ENCODE peak calls at places on chromosomes 7 and 10, in four cellular contexts. One of them, this sample, is unnamed.

GRCh38 chr10:42790835-42791234 is 8.2 kb downstream of the BMS1 start:
- DNase-seq in stomach: no peak
- DNase-seq in cardiac fibroblast: no peak
- DNase-seq in prostate gland: no peak
- DNase-seq in this sample: no peak

GRCh38 chr10:119216137-119216536 is 8.8 kb downstream of the GRK5 start:
- DNase-seq in stomach: no peak
- DNase-seq in cardiac fibroblast: no peak
- DNase-seq in prostate gland: no peak
- DNase-seq in this sample: no peak

GRCh38 chr7:24660541-24660940 is 87.3 kb downstream of the PALS2 start:
- DNase-seq in stomach: no peak
- DNase-seq in cardiac fibroblast: peak; percentile 81
- DNase-seq in prostate gland: no peak
- DNase-seq in this sample: peak; percentile 77

GRCh38 chr10:112122827-112123226 is 60.7 kb downstream of the GPAM start:
- DNase-seq in stomach: no peak
- DNase-seq in cardiac fibroblast: no peak
- DNase-seq in prostate gland: no peak
- DNase-seq in this sample: no peak

GRCh38 chr7:41241641-41242040 is 461.2 kb downstream of the INHBA start:
- DNase-seq in stomach: no peak
- DNase-seq in cardiac fibroblast: no peak
- DNase-seq in prostate gland: no peak
- DNase-seq in this sample: no peak

GRCh38 chr7:64775289-64775688 is 18.9 kb upstream of the ZNF138 start:
- DNase-seq in stomach: no peak
- DNase-seq in cardiac fibroblast: no peak
- DNase-seq in prostate gland: no peak
- DNase-seq in this sample: no peak

GRCh38 chr10:88271736-88272135 is 311.4 kb downstream of the RNLS start:
- DNase-seq in stomach: no peak
- DNase-seq in cardiac fibroblast: peak; percentile 45
- DNase-seq in prostate gland: no peak
- DNase-seq in this sample: peak; percentile 63

GRCh38 chr10:76436367-76436766 is 1004.9 kb downstream of the LRMDA start:
- DNase-seq in stomach: no peak
- DNase-seq in cardiac fibroblast: no peak
- DNase-seq in prostate gland: no peak
- DNase-seq in this sample: peak; percentile 25

GRCh38 chr7:157139142-157140117 is 704 bp downstream of the UBE3C start:
- DNase-seq in stomach: peak; percentile 67
- DNase-seq in cardiac fibroblast: peak; percentile 18
- DNase-seq in prostate gland: peak; percentile 31
- DNase-seq in this sample: peak; percentile 54

GRCh38 chr10:802506-802905 is 113.0 kb upstream of the DIP2C start:
- DNase-seq in stomach: no peak
- DNase-seq in cardiac fibroblast: no peak
- DNase-seq in prostate gland: no peak
- DNase-seq in this sample: no peak

GRCh38 chr10:95513941-95514392 is 47.2 kb downstream of the SORBS1 start:
- DNase-seq in stomach: peak; percentile 65
- DNase-seq in cardiac fibroblast: peak; percentile 69
- DNase-seq in prostate gland: peak; percentile 39
- DNase-seq in this sample: no peak

GRCh38 chr7:22647451-22648257 is 79.3 kb upstream of the IL6 start:
- DNase-seq in stomach: no peak
- DNase-seq in cardiac fibroblast: peak; percentile 96
- DNase-seq in prostate gland: no peak
- DNase-seq in this sample: peak; percentile 71

GRCh38 chr7:116438274-116438673 is 61.3 kb upstream of the CAV2 start:
- DNase-seq in stomach: peak; percentile 33
- DNase-seq in cardiac fibroblast: peak; percentile 39
- DNase-seq in prostate gland: no peak
- DNase-seq in this sample: peak; percentile 66

GRCh38 chr10:60203993-60204618 is 185.6 kb downstream of the ANK3 start:
- DNase-seq in stomach: no peak
- DNase-seq in cardiac fibroblast: peak; percentile 73
- DNase-seq in prostate gland: no peak
- DNase-seq in this sample: peak; percentile 42

GRCh38 chr10:78578929-78579328 is 489.8 kb upstream of the ZMIZ1 start:
- DNase-seq in stomach: no peak
- DNase-seq in cardiac fibroblast: no peak
- DNase-seq in prostate gland: no peak
- DNase-seq in this sample: no peak

GRCh38 chr7:92293887-92294616 is 48.3 kb downstream of the ANKIB1 start:
- DNase-seq in stomach: no peak
- DNase-seq in cardiac fibroblast: peak; percentile 16
- DNase-seq in prostate gland: no peak
- DNase-seq in this sample: peak; percentile 68

GRCh38 chr10:120221873-120222485 is 235.0 kb upstream of the PLPP4 start:
- DNase-seq in stomach: peak; percentile 35
- DNase-seq in cardiac fibroblast: peak; percentile 28
- DNase-seq in prostate gland: peak; percentile 50
- DNase-seq in this sample: peak; percentile 14

GRCh38 chr10:122154733-122155366 is 116.2 kb upstream of the BTBD16 start:
- DNase-seq in stomach: no peak
- DNase-seq in cardiac fibroblast: peak; percentile 71
- DNase-seq in prostate gland: peak; percentile 88
- DNase-seq in this sample: peak; percentile 63

GRCh38 chr7:148882192-148882591 is 1.9 kb downstream of the EZH2 start:
- DNase-seq in stomach: no peak
- DNase-seq in cardiac fibroblast: no peak
- DNase-seq in prostate gland: no peak
- DNase-seq in this sample: no peak

GRCh38 chr10:84140036-84140379 is 699 bp downstream of the GHITM start:
- DNase-seq in stomach: no peak
- DNase-seq in cardiac fibroblast: peak; percentile 27
- DNase-seq in prostate gland: no peak
- DNase-seq in this sample: peak; percentile 60

GRCh38 chr7:106112972-106113421 is 885 bp upstream of the SYPL1 start:
- DNase-seq in stomach: no peak
- DNase-seq in cardiac fibroblast: no peak
- DNase-seq in prostate gland: no peak
- DNase-seq in this sample: no peak

GRCh38 chr10:110279062-110279986 is 25.4 kb downstream of the SMNDC1 start:
- DNase-seq in stomach: peak; percentile 60
- DNase-seq in cardiac fibroblast: peak; percentile 84
- DNase-seq in prostate gland: peak; percentile 62
- DNase-seq in this sample: peak; percentile 75

GRCh38 chr10:58341947-58342346 is 7.1 kb downstream of the UBE2D1 start:
- DNase-seq in stomach: no peak
- DNase-seq in cardiac fibroblast: no peak
- DNase-seq in prostate gland: no peak
- DNase-seq in this sample: no peak

GRCh38 chr7:10648289-10648688 is 325.4 kb upstream of the PHF14 start:
- DNase-seq in stomach: no peak
- DNase-seq in cardiac fibroblast: no peak
- DNase-seq in prostate gland: no peak
- DNase-seq in this sample: no peak

GRCh38 chr7:93992423-93993110 is 11.6 kb downstream of the BET1 start:
- DNase-seq in stomach: no peak
- DNase-seq in cardiac fibroblast: no peak
- DNase-seq in prostate gland: no peak
- DNase-seq in this sample: no peak

GRCh38 chr7:100483728-100484635 is at the start of gene NYAP1:
- DNase-seq in stomach: peak; percentile 53
- DNase-seq in cardiac fibroblast: peak; percentile 75
- DNase-seq in prostate gland: peak; percentile 67
- DNase-seq in this sample: peak; percentile 55

GRCh38 chr7:34158311-34158710 is 253.0 kb downstream of the BMPER start:
- DNase-seq in stomach: no peak
- DNase-seq in cardiac fibroblast: no peak
- DNase-seq in prostate gland: peak; percentile 76
- DNase-seq in this sample: no peak

GRCh38 chr7:40058027-40058426 is 76.4 kb downstream of the MPLKIP start:
- DNase-seq in stomach: no peak
- DNase-seq in cardiac fibroblast: no peak
- DNase-seq in prostate gland: no peak
- DNase-seq in this sample: no peak

GRCh38 chr10:131775444-131775832 is 125.4 kb upstream of the PPP2R2D start:
- DNase-seq in stomach: peak; percentile 9
- DNase-seq in cardiac fibroblast: no peak
- DNase-seq in prostate gland: no peak
- DNase-seq in this sample: no peak

GRCh38 chr10:73017955-73018480 is 63.4 kb upstream of the PLA2G12B start:
- DNase-seq in stomach: no peak
- DNase-seq in cardiac fibroblast: peak; percentile 52
- DNase-seq in prostate gland: no peak
- DNase-seq in this sample: peak; percentile 18

GRCh38 chr10:33746878-33747277 is 412.4 kb upstream of the NRP1 start:
- DNase-seq in stomach: no peak
- DNase-seq in cardiac fibroblast: peak; percentile 21
- DNase-seq in prostate gland: no peak
- DNase-seq in this sample: peak; percentile 40

GRCh38 chr10:51103818-51104217 is 29.5 kb downstream of the PRKG1 start:
- DNase-seq in stomach: no peak
- DNase-seq in cardiac fibroblast: peak; percentile 16
- DNase-seq in prostate gland: no peak
- DNase-seq in this sample: no peak

GRCh38 chr7:111053035-111053434 is 37.9 kb upstream of the LRRN3 start:
- DNase-seq in stomach: no peak
- DNase-seq in cardiac fibroblast: no peak
- DNase-seq in prostate gland: no peak
- DNase-seq in this sample: no peak

GRCh38 chr7:91182819-91183405 is 81.3 kb upstream of the FZD1 start:
- DNase-seq in stomach: no peak
- DNase-seq in cardiac fibroblast: peak; percentile 63
- DNase-seq in prostate gland: no peak
- DNase-seq in this sample: peak; percentile 78

GRCh38 chr10:33114451-33114944 is 156.5 kb upstream of the ITGB1 start:
- DNase-seq in stomach: no peak
- DNase-seq in cardiac fibroblast: peak; percentile 75
- DNase-seq in prostate gland: no peak
- DNase-seq in this sample: peak; percentile 66

GRCh38 chr10:15585303-15585715 is 134.4 kb downstream of the ITGA8 start:
- DNase-seq in stomach: peak; percentile 31
- DNase-seq in cardiac fibroblast: peak; percentile 68
- DNase-seq in prostate gland: peak; percentile 39
- DNase-seq in this sample: peak; percentile 48

DNA sequence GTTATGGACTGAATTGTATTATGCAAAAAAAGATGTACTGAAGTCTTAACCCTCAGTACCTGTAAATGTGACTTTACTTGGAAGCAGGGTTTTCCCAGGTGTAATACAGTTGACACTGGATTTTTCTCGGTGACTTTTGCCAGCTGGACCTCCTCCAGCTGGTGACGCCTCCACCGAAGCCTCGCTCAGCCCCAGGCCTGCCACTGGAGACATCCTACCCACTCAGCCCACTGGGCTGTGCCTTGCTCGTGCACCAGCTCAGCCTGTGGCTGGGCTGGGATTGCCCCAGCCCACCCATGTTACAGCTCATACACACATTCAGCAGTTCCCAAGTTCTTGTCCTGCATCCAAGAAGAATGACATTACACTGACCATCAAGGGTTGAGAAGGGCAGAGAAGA is 42.4 kb upstream of the GPR22 start:
- DNase-seq in stomach: peak; percentile 36
- DNase-seq in cardiac fibroblast: no peak
- DNase-seq in prostate gland: no peak
- DNase-seq in this sample: no peak
- TF ChIP-seq CTCF in stomach: no peak
- TF ChIP-seq CTCF in cardiac fibroblast: no peak
- TF ChIP-seq CTCF in prostate gland: no peak
- TF ChIP-seq CTCF in this sample: no peak

GRCh38 chr7:28364082-28364481 is 48.2 kb upstream of the CREB5 start:
- DNase-seq in stomach: no peak
- DNase-seq in cardiac fibroblast: no peak
- DNase-seq in prostate gland: no peak
- DNase-seq in this sample: no peak
- TF ChIP-seq CTCF in stomach: no peak
- TF ChIP-seq CTCF in cardiac fibroblast: peak; percentile 17
- TF ChIP-seq CTCF in prostate gland: no peak
- TF ChIP-seq CTCF in this sample: peak; percentile 15

GRCh38 chr10:52337225-52337624 is 23.1 kb downstream of the DKK1 start:
- DNase-seq in stomach: no peak
- DNase-seq in cardiac fibroblast: no peak
- DNase-seq in prostate gland: no peak
- DNase-seq in this sample: no peak
- TF ChIP-seq CTCF in stomach: no peak
- TF ChIP-seq CTCF in cardiac fibroblast: no peak
- TF ChIP-seq CTCF in prostate gland: no peak
- TF ChIP-seq CTCF in this sample: no peak

GRCh38 chr7:514242-514641 is 5.4 kb downstream of the PDGFA start:
- DNase-seq in stomach: no peak
- DNase-seq in cardiac fibroblast: no peak
- DNase-seq in prostate gland: no peak
- DNase-seq in this sample: no peak

GRCh38 chr7:512541-513311 is 6.9 kb downstream of the PDGFA start:
- DNase-seq in stomach: peak; percentile 87
- DNase-seq in cardiac fibroblast: peak; percentile 21
- DNase-seq in prostate gland: peak; percentile 66
- DNase-seq in this sample: no peak

GRCh38 chr7:512146-512510 is 7.5 kb downstream of the PDGFA start:
- DNase-seq in stomach: no peak
- DNase-seq in cardiac fibroblast: no peak
- DNase-seq in prostate gland: no peak
- DNase-seq in this sample: no peak

GRCh38 chr7:514651-515598 is 4.7 kb downstream of the PDGFA start:
- DNase-seq in stomach: peak; percentile 77
- DNase-seq in cardiac fibroblast: peak; percentile 29
- DNase-seq in prostate gland: peak; percentile 70
- DNase-seq in this sample: no peak

DNA sequence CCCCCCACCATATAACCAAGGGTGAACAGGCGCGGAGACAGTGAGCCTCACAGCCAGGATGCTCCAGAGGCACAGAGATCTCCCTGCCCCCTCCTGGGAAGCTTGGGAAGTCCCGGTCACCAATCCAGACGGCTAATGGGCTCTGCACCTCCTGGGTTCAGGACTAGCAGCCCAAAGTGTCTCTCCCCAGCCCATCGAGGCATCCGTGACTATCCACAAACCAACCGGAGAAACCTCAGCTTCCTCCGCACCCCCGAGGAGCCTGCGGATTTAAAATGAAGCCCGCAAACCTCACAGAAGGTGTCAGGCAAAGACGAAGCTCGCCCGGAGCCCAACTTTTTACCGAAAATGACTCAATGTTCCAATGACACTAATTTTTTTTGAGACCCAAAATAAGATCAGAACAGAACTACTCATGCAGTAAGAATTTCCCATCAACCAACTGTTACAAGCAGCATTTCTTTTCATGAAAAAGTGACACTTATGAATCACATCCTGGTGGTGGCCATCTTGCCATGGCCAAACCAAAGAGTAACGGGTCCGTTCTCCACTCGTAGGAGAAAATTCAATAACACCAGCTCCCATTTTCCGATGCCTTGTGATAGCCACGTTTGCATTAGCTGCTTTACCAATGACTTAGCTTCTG is 6.0 kb downstream of the PDGFA start:
- DNase-seq in stomach: no peak
- DNase-seq in cardiac fibroblast: peak; percentile 22
- DNase-seq in prostate gland: no peak
- DNase-seq in this sample: no peak
- TF ChIP-seq CTCF in stomach: no peak
- TF ChIP-seq CTCF in cardiac fibroblast: no peak
- TF ChIP-seq CTCF in prostate gland: no peak
- TF ChIP-seq CTCF in this sample: no peak

GRCh38 chr10:66215005-66215404 is 710.8 kb upstream of the LRRTM3 start:
- DNase-seq in stomach: no peak
- DNase-seq in cardiac fibroblast: no peak
- DNase-seq in prostate gland: no peak
- DNase-seq in this sample: no peak
- TF ChIP-seq CTCF in stomach: no peak
- TF ChIP-seq CTCF in cardiac fibroblast: peak; percentile 9
- TF ChIP-seq CTCF in prostate gland: no peak
- TF ChIP-seq CTCF in this sample: no peak